ENCODE peak calls at places on chromosomes 6 and 20, in five cellular contexts. A, G, U, F and H are unnamed samples.
A peak's percentile ranks its signal among the peaks of the same experiment; 100 is the strongest.

GRCh38 chr6:75693534-75693933 is 55.5 kb upstream of the MYO6 start:
- DNase-seq in A (no peak), U (no peak), F (no peak), G (no peak), H (no peak)

GRCh38 chr20:29873946-29874345 is 1383.5 kb upstream of the DEFB115 start:
- DNase-seq in A (no peak), U (peak; percentile 41), F (no peak), G (peak; percentile 28), H (no peak)

GRCh38 chr20:33897313-33897912 is 86.3 kb downstream of the CHMP4B start:
- DNase-seq in F (no peak), A (no peak), U (no peak), G (no peak), H (peak; percentile 26)

GRCh38 chr20:48015136-48015925 is 230.1 kb upstream of the SULF2 start:
- DNase-seq in U (no peak), A (no peak), F (no peak), G (peak; percentile 42), H (no peak)

GRCh38 chr20:32527052-32527446 is 58.1 kb downstream of the NOL4L start:
- DNase-seq in A (no peak), G (no peak), U (no peak), F (no peak), H (no peak)

GRCh38 chr20:12177657-12178293 is 260.1 kb downstream of the BTBD3 start:
- DNase-seq in A (peak; percentile 50), F (no peak), G (peak; percentile 27), U (no peak), H (no peak)

GRCh38 chr6:22113046-22113766 is 183.6 kb downstream of the PRL start:
- DNase-seq in U (no peak), A (peak; percentile 5), G (peak; percentile 54), F (no peak), H (peak; percentile 18)

GRCh38 chr20:44001667-44002596 is 87.3 kb downstream of the TOX2 start:
- DNase-seq in U (no peak), F (no peak), A (no peak), G (no peak), H (peak; percentile 58)

GRCh38 chr6:36545767-36546663 is 1.3 kb downstream of the STK38 start:
- DNase-seq in F (peak; percentile 39), U (no peak), G (no peak), A (no peak), H (no peak)

GRCh38 chr6:15255481-15256414 is 9.9 kb downstream of the JARID2 start:
- DNase-seq in G (no peak), U (no peak), A (peak; percentile 40), F (no peak), H (no peak)

GRCh38 chr20:32961956-32962517 is 42.2 kb downstream of the SUN5 start:
- DNase-seq in A (no peak), U (no peak), F (no peak), G (no peak), H (no peak)

GRCh38 chr6:34370371-34370770 is 22.1 kb downstream of the NUDT3 start:
- DNase-seq in G (no peak), A (peak; percentile 83), F (no peak), U (no peak), H (no peak)

GRCh38 chr20:59835057-59835447 is 98.4 kb downstream of the SYCP2 start:
- DNase-seq in U (no peak), F (no peak), A (no peak), G (no peak), H (no peak)

GRCh38 chr6:137637161-137637560 is 143.0 kb upstream of the OLIG3 start:
- DNase-seq in F (no peak), G (peak; percentile 95), A (peak; percentile 89), U (no peak), H (no peak)

GRCh38 chr6:148720371-148720770 is 26.5 kb upstream of the UST start:
- DNase-seq in U (no peak), F (no peak), A (no peak), G (no peak), H (no peak)

GRCh38 chr6:107866606-107867301 is 42.6 kb upstream of the SCML4 start:
- DNase-seq in G (peak; percentile 14), A (peak; percentile 29), F (peak; percentile 45), U (peak; percentile 23), H (peak; percentile 8)

GRCh38 chr6:17130786-17131185 is 28.9 kb downstream of the STMND1 start:
- DNase-seq in F (no peak), U (no peak), A (peak; percentile 39), G (no peak), H (no peak)

GRCh38 chr6:167576050-167576741 is 250.5 kb upstream of the AFDN start:
- DNase-seq in G (no peak), A (no peak), F (no peak), U (no peak), H (no peak)

GRCh38 chr6:98832282-98833100 is 1.9 kb upstream of the POU3F2 start:
- DNase-seq in G (no peak), F (no peak), U (peak; percentile 37), A (no peak), H (no peak)

GRCh38 chr20:52852695-52853094 is 119.5 kb upstream of the TSHZ2 start:
- DNase-seq in G (no peak), A (no peak), F (no peak), U (no peak), H (no peak)

GRCh38 chr6:45979311-45979710 is 36.3 kb downstream of the CLIC5 start:
- DNase-seq in U (no peak), G (no peak), F (no peak), A (no peak), H (no peak)

GRCh38 chr20:43669332-43669731 is 2.4 kb downstream of the MYBL2 start:
- DNase-seq in A (peak; percentile 14), G (peak; percentile 70), U (no peak), F (no peak), H (no peak)

GRCh38 chr20:18263723-18264122 is 24.6 kb upstream of the ZNF133 start:
- DNase-seq in A (no peak), F (no peak), U (no peak), G (no peak), H (no peak)

GRCh38 chr6:126133984-126134383 is 147.6 kb downstream of the TRMT11 start:
- DNase-seq in F (no peak), U (no peak), A (no peak), G (no peak), H (no peak)